ENCODE peak calls at places on chromosome 21, in eight cellular contexts. C, N, A, W, G, K, E and F are unnamed samples.

GRCh38 chr21:43268804-43269186 is 100.0 kb downstream of the CRYAA start:
- DNase-seq in C (no peak), N (no peak), A (no peak), W (no peak), G (no peak), K (no peak), E (no peak), F (no peak)

GRCh38 chr21:33799378-33800090 is 116.1 kb downstream of the ATP5PO start:
- DNase-seq in C (no peak), N (no peak), A (no peak), W (no peak), G (no peak), K (no peak), E (no peak), F (no peak)

GRCh38 chr21:41939391-41939790 is 14.4 kb downstream of the C2CD2 start:
- DNase-seq in C (no peak), N (no peak), A (no peak), W (no peak), G (no peak), K (no peak), E (no peak), F (no peak)

GRCh38 chr21:28445081-28445830 is 547.4 kb downstream of the LTN1 start:
- DNase-seq in C (no peak), N (no peak), A (no peak), W (no peak), G (no peak), K (peak), E (no peak), F (no peak)

GRCh38 chr21:33234618-33235520 is 5.1 kb downstream of the IFNAR2 start:
- DNase-seq in C (no peak), N (no peak), A (no peak), W (no peak), G (no peak), K (no peak), E (no peak), F (no peak)

GRCh38 chr21:43585924-43586411 is 73.3 kb downstream of the HSF2BP start:
- DNase-seq in C (no peak), N (peak), A (no peak), W (peak), G (no peak), K (peak), E (no peak), F (no peak)

GRCh38 chr21:29005696-29006095 is 13.0 kb upstream of the LTN1 start:
- DNase-seq in C (no peak), N (no peak), A (no peak), W (no peak), G (no peak), K (peak), E (no peak), F (no peak)

GRCh38 chr21:36504067-36505058 is 24.4 kb upstream of the CLDN14 start:
- DNase-seq in C (peak), N (no peak), A (no peak), W (peak), G (no peak), K (peak), E (peak), F (no peak)

GRCh38 chr21:26916799-26917198 is 50.1 kb downstream of the ADAMTS5 start:
- DNase-seq in C (no peak), N (no peak), A (no peak), W (no peak), G (no peak), K (no peak), E (no peak), F (no peak)

GRCh38 chr21:15275615-15276228 is 210.9 kb upstream of the NRIP1 start:
- DNase-seq in C (no peak), N (no peak), A (no peak), W (no peak), G (no peak), K (no peak), E (no peak), F (no peak)

GRCh38 chr21:33229776-33230517 is at the start of gene IFNAR2:
- DNase-seq in C (peak), N (no peak), A (peak), W (peak), G (peak), K (peak), E (peak), F (peak)

GRCh38 chr21:43877936-43878575 is 13.0 kb downstream of the AGPAT3 start:
- DNase-seq in C (no peak), N (no peak), A (no peak), W (no peak), G (no peak), K (no peak), E (no peak), F (no peak)